ENCODE peak calls at places on chromosomes 12 and 14, in nine cellular contexts. One of them, this sample, is unnamed.

GRCh38 chr14:56996721-56997399 is 186.6 kb upstream of the OTX2 start:
- DNase-seq in NCI-H1105: peak
- DNase-seq in GM10248: no peak
- DNase-seq in GM03348: no peak
- DNase-seq in left colon: no peak
- DNase-seq in HFF-Myc: no peak
- DNase-seq in fibroblast of lung: no peak
- DNase-seq in H54: no peak
- DNase-seq in non-pigmented ciliary epithelial cell: no peak
- DNase-seq in this sample: no peak

GRCh38 chr12:126912111-126912510 is 1354.9 kb upstream of the TMEM132C start:
- DNase-seq in NCI-H1105: no peak
- DNase-seq in GM10248: no peak
- DNase-seq in GM03348: no peak
- DNase-seq in left colon: no peak
- DNase-seq in HFF-Myc: no peak
- DNase-seq in fibroblast of lung: no peak
- DNase-seq in H54: no peak
- DNase-seq in non-pigmented ciliary epithelial cell: no peak
- DNase-seq in this sample: no peak

GRCh38 chr14:66464261-66464660 is 21.9 kb upstream of the CCDC196 start:
- DNase-seq in NCI-H1105: no peak
- DNase-seq in GM10248: no peak
- DNase-seq in GM03348: no peak
- DNase-seq in left colon: no peak
- DNase-seq in HFF-Myc: no peak
- DNase-seq in fibroblast of lung: no peak
- DNase-seq in H54: no peak
- DNase-seq in non-pigmented ciliary epithelial cell: no peak
- DNase-seq in this sample: no peak

GRCh38 chr14:52862652-52863338 is 71.4 kb upstream of the GNPNAT1 start:
- DNase-seq in NCI-H1105: no peak
- DNase-seq in GM10248: no peak
- DNase-seq in GM03348: peak
- DNase-seq in left colon: no peak
- DNase-seq in HFF-Myc: no peak
- DNase-seq in fibroblast of lung: peak
- DNase-seq in H54: no peak
- DNase-seq in non-pigmented ciliary epithelial cell: peak
- DNase-seq in this sample: no peak

GRCh38 chr12:91551927-91552326 is 369.3 kb upstream of the DCN start:
- DNase-seq in NCI-H1105: no peak
- DNase-seq in GM10248: no peak
- DNase-seq in GM03348: no peak
- DNase-seq in left colon: peak
- DNase-seq in HFF-Myc: no peak
- DNase-seq in fibroblast of lung: no peak
- DNase-seq in H54: no peak
- DNase-seq in non-pigmented ciliary epithelial cell: no peak
- DNase-seq in this sample: no peak

GRCh38 chr14:86357119-86357518 is 827.2 kb downstream of the FLRT2 start:
- DNase-seq in NCI-H1105: no peak
- DNase-seq in GM10248: no peak
- DNase-seq in GM03348: no peak
- DNase-seq in left colon: no peak
- DNase-seq in HFF-Myc: no peak
- DNase-seq in fibroblast of lung: no peak
- DNase-seq in H54: no peak
- DNase-seq in non-pigmented ciliary epithelial cell: no peak
- DNase-seq in this sample: no peak

GRCh38 chr14:61281186-61281676 is at the start of gene TMEM30B:
- DNase-seq in NCI-H1105: peak
- DNase-seq in GM10248: no peak
- DNase-seq in GM03348: no peak
- DNase-seq in left colon: peak
- DNase-seq in HFF-Myc: no peak
- DNase-seq in fibroblast of lung: no peak
- DNase-seq in H54: no peak
- DNase-seq in non-pigmented ciliary epithelial cell: no peak
- DNase-seq in this sample: no peak

GRCh38 chr12:46386877-46387629 is 14.5 kb upstream of the SLC38A2 start:
- DNase-seq in NCI-H1105: no peak
- DNase-seq in GM10248: peak
- DNase-seq in GM03348: peak
- DNase-seq in left colon: peak
- DNase-seq in HFF-Myc: no peak
- DNase-seq in fibroblast of lung: peak
- DNase-seq in H54: no peak
- DNase-seq in non-pigmented ciliary epithelial cell: no peak
- DNase-seq in this sample: no peak

GRCh38 chr14:61498303-61498702 is 176.9 kb downstream of the PRKCH start:
- DNase-seq in NCI-H1105: no peak
- DNase-seq in GM10248: no peak
- DNase-seq in GM03348: no peak
- DNase-seq in left colon: no peak
- DNase-seq in HFF-Myc: no peak
- DNase-seq in fibroblast of lung: no peak
- DNase-seq in H54: no peak
- DNase-seq in non-pigmented ciliary epithelial cell: no peak
- DNase-seq in this sample: no peak

GRCh38 chr12:122421263-122421814 is 1.1 kb downstream of the CLIP1 start:
- DNase-seq in NCI-H1105: peak
- DNase-seq in GM10248: peak
- DNase-seq in GM03348: peak
- DNase-seq in left colon: peak
- DNase-seq in HFF-Myc: no peak
- DNase-seq in fibroblast of lung: peak
- DNase-seq in H54: no peak
- DNase-seq in non-pigmented ciliary epithelial cell: no peak
- DNase-seq in this sample: no peak

GRCh38 chr12:106163712-106164111 is 25.0 kb upstream of the NUAK1 start:
- DNase-seq in NCI-H1105: no peak
- DNase-seq in GM10248: no peak
- DNase-seq in GM03348: no peak
- DNase-seq in left colon: no peak
- DNase-seq in HFF-Myc: no peak
- DNase-seq in fibroblast of lung: no peak
- DNase-seq in H54: no peak
- DNase-seq in non-pigmented ciliary epithelial cell: no peak
- DNase-seq in this sample: no peak

GRCh38 chr12:111330800-111331752 is 37.8 kb downstream of the PHETA1 start:
- DNase-seq in NCI-H1105: no peak
- DNase-seq in GM10248: peak
- DNase-seq in GM03348: peak
- DNase-seq in left colon: no peak
- DNase-seq in HFF-Myc: peak
- DNase-seq in fibroblast of lung: peak
- DNase-seq in H54: peak
- DNase-seq in non-pigmented ciliary epithelial cell: peak
- DNase-seq in this sample: peak

GRCh38 chr14:53391631-53392030 is 238.5 kb upstream of the DDHD1 start:
- DNase-seq in NCI-H1105: no peak
- DNase-seq in GM10248: no peak
- DNase-seq in GM03348: peak
- DNase-seq in left colon: no peak
- DNase-seq in HFF-Myc: no peak
- DNase-seq in fibroblast of lung: peak
- DNase-seq in H54: peak
- DNase-seq in non-pigmented ciliary epithelial cell: no peak
- DNase-seq in this sample: peak

GRCh38 chr12:120220838-120221575 is 20.1 kb upstream of the RPLP0 start:
- DNase-seq in NCI-H1105: no peak
- DNase-seq in GM10248: no peak
- DNase-seq in GM03348: no peak
- DNase-seq in left colon: no peak
- DNase-seq in HFF-Myc: no peak
- DNase-seq in fibroblast of lung: no peak
- DNase-seq in H54: no peak
- DNase-seq in non-pigmented ciliary epithelial cell: no peak
- DNase-seq in this sample: no peak

GRCh38 chr12:124972211-124972610 is 16.7 kb downstream of the DHX37 start:
- DNase-seq in NCI-H1105: no peak
- DNase-seq in GM10248: no peak
- DNase-seq in GM03348: no peak
- DNase-seq in left colon: no peak
- DNase-seq in HFF-Myc: no peak
- DNase-seq in fibroblast of lung: no peak
- DNase-seq in H54: no peak
- DNase-seq in non-pigmented ciliary epithelial cell: no peak
- DNase-seq in this sample: no peak

GRCh38 chr14:76446486-76446885 is 70.5 kb downstream of the ESRRB start:
- DNase-seq in NCI-H1105: no peak
- DNase-seq in GM10248: no peak
- DNase-seq in GM03348: no peak
- DNase-seq in left colon: no peak
- DNase-seq in HFF-Myc: no peak
- DNase-seq in fibroblast of lung: no peak
- DNase-seq in H54: no peak
- DNase-seq in non-pigmented ciliary epithelial cell: no peak
- DNase-seq in this sample: no peak

GRCh38 chr14:76922599-76922998 is 96.4 kb downstream of the LRRC74A start:
- DNase-seq in NCI-H1105: no peak
- DNase-seq in GM10248: no peak
- DNase-seq in GM03348: no peak
- DNase-seq in left colon: no peak
- DNase-seq in HFF-Myc: no peak
- DNase-seq in fibroblast of lung: peak
- DNase-seq in H54: no peak
- DNase-seq in non-pigmented ciliary epithelial cell: no peak
- DNase-seq in this sample: no peak

GRCh38 chr14:96268426-96269358 is 12.7 kb downstream of the BDKRB1 start:
- DNase-seq in NCI-H1105: no peak
- DNase-seq in GM10248: no peak
- DNase-seq in GM03348: peak
- DNase-seq in left colon: peak
- DNase-seq in HFF-Myc: peak
- DNase-seq in fibroblast of lung: peak
- DNase-seq in H54: peak
- DNase-seq in non-pigmented ciliary epithelial cell: no peak
- DNase-seq in this sample: peak

GRCh38 chr12:81086342-81086741 is 8.5 kb downstream of the ACSS3 start:
- DNase-seq in NCI-H1105: no peak
- DNase-seq in GM10248: no peak
- DNase-seq in GM03348: no peak
- DNase-seq in left colon: no peak
- DNase-seq in HFF-Myc: no peak
- DNase-seq in fibroblast of lung: no peak
- DNase-seq in H54: no peak
- DNase-seq in non-pigmented ciliary epithelial cell: no peak
- DNase-seq in this sample: no peak

GRCh38 chr12:76303989-76304460 is 44.2 kb downstream of the BBS10 start:
- DNase-seq in NCI-H1105: no peak
- DNase-seq in GM10248: no peak
- DNase-seq in GM03348: no peak
- DNase-seq in left colon: no peak
- DNase-seq in HFF-Myc: no peak
- DNase-seq in fibroblast of lung: no peak
- DNase-seq in H54: no peak
- DNase-seq in non-pigmented ciliary epithelial cell: no peak
- DNase-seq in this sample: no peak

GRCh38 chr12:47990351-47991105 is 13.7 kb downstream of the COL2A1 start:
- DNase-seq in NCI-H1105: no peak
- DNase-seq in GM10248: peak
- DNase-seq in GM03348: no peak
- DNase-seq in left colon: no peak
- DNase-seq in HFF-Myc: no peak
- DNase-seq in fibroblast of lung: peak
- DNase-seq in H54: no peak
- DNase-seq in non-pigmented ciliary epithelial cell: no peak
- DNase-seq in this sample: no peak